ENCODE peak calls at places on chromosomes 1 and 21, in seven cellular contexts. K is IMR-90, D is cardiac muscle cell, T is stomach, Q is fibroblast of mammary gland, U is HL-60, F is AG04450. J is an unnamed sample.

GRCh38 chr1:229070168-229070567 is 200.7 kb upstream of the RAB4A start:
- DNase-seq in K (peak; percentile 47), D (peak; percentile 21), U (peak; percentile 26), F (no peak), T (peak; percentile 81), Q (peak; percentile 55), J (peak; percentile 47)

GRCh38 chr1:64857347-64857746 is 109.0 kb downstream of the JAK1 start:
- DNase-seq in K (no peak), D (no peak), U (no peak), Q (no peak), F (no peak), T (no peak), J (no peak)

GRCh38 chr1:82065917-82066316 is 265.2 kb downstream of the ADGRL2 start:
- DNase-seq in D (no peak), F (no peak), T (no peak), Q (no peak), K (no peak), U (no peak), J (no peak)

GRCh38 chr1:61087574-61087973 is 5.2 kb downstream of the NFIA start:
- DNase-seq in D (no peak), T (no peak), U (no peak), K (no peak), Q (no peak), F (no peak), J (no peak)

GRCh38 chr1:151570819-151571218 is 30.7 kb downstream of the TUFT1 start:
- DNase-seq in F (no peak), Q (no peak), T (no peak), D (no peak), U (no peak), K (no peak), J (no peak)

GRCh38 chr1:31957701-31958674 is 19.8 kb upstream of the PTP4A2 start:
- DNase-seq in T (no peak), K (no peak), F (no peak), Q (no peak), D (peak; percentile 34), U (peak; percentile 96), J (no peak)

GRCh38 chr21:45016491-45017375 is 57.6 kb upstream of the ADARB1 start:
- DNase-seq in F (no peak), D (no peak), U (no peak), K (no peak), Q (no peak), T (no peak), J (no peak)

GRCh38 chr21:20721151-20721550 is 277.1 kb upstream of the NCAM2 start:
- DNase-seq in F (no peak), T (no peak), D (no peak), K (no peak), Q (peak; percentile 5), U (no peak), J (peak; percentile 57)

GRCh38 chr1:106063510-106063909 is 993.0 kb upstream of the PRMT6 start:
- DNase-seq in U (no peak), D (no peak), Q (no peak), T (no peak), F (no peak), K (no peak), J (no peak)

GRCh38 chr21:44012474-44013379 is 618 bp downstream of the TRAPPC10 start:
- DNase-seq in Q (no peak), U (peak; percentile 76), T (peak; percentile 55), K (peak; percentile 13), D (peak; percentile 70), F (no peak), J (no peak)

GRCh38 chr1:11960710-11961109 is 19.5 kb upstream of the MFN2 start:
- DNase-seq in U (no peak), Q (no peak), F (no peak), D (no peak), K (no peak), T (no peak), J (no peak)

GRCh38 chr1:190479028-190479427 is 1.4 kb upstream of the BRINP3 start:
- DNase-seq in D (peak; percentile 27), K (peak; percentile 5), Q (no peak), U (no peak), T (no peak), F (no peak), J (no peak)

GRCh38 chr1:1432566-1432950 is 2.9 kb upstream of the VWA1 start:
- DNase-seq in Q (no peak), T (no peak), U (no peak), K (no peak), D (no peak), F (no peak), J (no peak)

GRCh38 chr1:98439471-98439870 is 222.1 kb upstream of the SNX7 start:
- DNase-seq in K (no peak), D (no peak), U (no peak), F (no peak), T (no peak), Q (no peak), J (no peak)

GRCh38 chr1:203913045-203913444 is 51.6 kb downstream of the SNRPE start:
- DNase-seq in D (no peak), T (no peak), U (no peak), Q (no peak), F (no peak), K (no peak), J (peak; percentile 7)

GRCh38 chr1:116119876-116120275 is 8.7 kb downstream of the MAB21L3 start:
- DNase-seq in K (no peak), F (no peak), U (no peak), T (no peak), D (no peak), Q (no peak), J (no peak)

GRCh38 chr1:201610806-201611205 is 71.9 kb downstream of the NAV1 start:
- DNase-seq in F (no peak), K (no peak), T (no peak), D (no peak), Q (no peak), U (no peak), J (no peak)

GRCh38 chr1:175742790-175743459 is 470 bp downstream of the TNR start:
- DNase-seq in D (peak; percentile 84), Q (peak; percentile 23), K (peak; percentile 16), F (no peak), U (no peak), T (no peak), J (peak; percentile 9)

GRCh38 chr1:56286506-56286905 is 292.9 kb downstream of the PLPP3 start:
- DNase-seq in K (no peak), D (no peak), U (no peak), Q (no peak), T (no peak), F (no peak), J (no peak)

GRCh38 chr1:115692224-115692623 is 50.5 kb downstream of the VANGL1 start:
- DNase-seq in T (no peak), Q (no peak), F (no peak), D (no peak), K (no peak), U (no peak), J (no peak)

GRCh38 chr1:18602533-18603211 is 28.0 kb upstream of the PAX7 start:
- DNase-seq in K (no peak), T (no peak), F (no peak), Q (peak; percentile 1), U (no peak), D (no peak), J (no peak)

GRCh38 chr1:108016451-108016920 is 51.5 kb upstream of the VAV3 start:
- DNase-seq in Q (peak; percentile 54), K (no peak), T (no peak), U (no peak), F (no peak), D (peak; percentile 37), J (peak; percentile 77)

GRCh38 chr1:39194398-39195051 is 10.0 kb upstream of the MACF1 start:
- DNase-seq in K (no peak), F (no peak), Q (no peak), U (no peak), T (no peak), D (no peak), J (no peak)

GRCh38 chr1:108708726-108709660 is 3.7 kb upstream of the FNDC7 start:
- DNase-seq in K (no peak), Q (peak; percentile 41), D (no peak), U (no peak), F (no peak), T (no peak), J (no peak)

GRCh38 chr21:46668381-46668780 is 32.9 kb downstream of the PRMT2 start:
- DNase-seq in Q (no peak), T (no peak), F (no peak), K (no peak), U (no peak), D (no peak), J (no peak)
- H3K4me3 ChIP-seq in Q (peak overlapping the region; percentile 54), T (peak overlapping the region; percentile 33), F (peak overlapping the region; percentile 62), K (no peak overlapping the region), U (no peak overlapping the region), D (peak overlapping the region; percentile 42), J (peak overlapping the region; percentile 55)

GRCh38 chr1:179953974-179954493 is 576 bp upstream of the CEP350 start:
- DNase-seq in F (peak; percentile 20), K (peak; percentile 51), T (no peak), D (no peak), U (peak; percentile 51), Q (peak; percentile 61), J (no peak)
- TF ChIP-seq CTCF in F (peak; percentile 31), K (peak; percentile 24), T (no peak), D (peak; percentile 20), U (peak; percentile 12), Q (peak; percentile 29), J (peak; percentile 25)

DNA sequence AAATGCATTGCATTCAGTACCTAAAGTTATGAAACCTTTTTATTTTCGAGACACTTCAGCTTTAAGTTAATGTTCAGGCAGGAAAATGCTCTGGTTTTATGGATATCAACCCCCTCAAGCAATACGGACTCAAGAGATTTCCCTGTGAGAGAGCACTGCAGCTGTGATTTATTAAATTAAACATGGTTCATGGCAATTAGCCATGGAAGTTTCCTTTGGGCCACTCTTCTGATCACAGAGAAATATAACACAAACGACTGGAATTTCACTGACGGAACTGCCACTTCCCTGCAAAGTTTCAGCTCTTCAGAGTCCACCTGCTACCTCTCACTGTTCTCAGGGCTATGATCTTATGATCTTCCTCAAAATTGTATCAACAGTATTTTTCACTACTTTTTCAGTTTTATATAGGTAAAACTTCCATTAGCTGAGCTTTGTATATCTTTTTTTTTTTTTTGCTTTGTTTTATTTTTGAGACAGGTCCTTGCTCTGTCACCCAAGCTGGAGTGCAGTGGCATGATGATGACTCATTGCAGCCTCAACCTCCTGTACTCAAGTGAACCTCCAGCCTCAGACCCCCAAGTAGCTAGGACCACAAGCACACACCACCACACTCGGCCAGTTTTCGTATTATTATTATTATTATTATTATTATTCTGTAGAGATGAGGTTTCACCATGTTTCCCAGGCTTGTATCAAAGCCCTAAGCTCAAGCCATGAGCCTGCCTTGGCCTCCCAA is 923.2 kb upstream of the TMPRSS15 start:
- DNase-seq in T (no peak), D (no peak), U (no peak), Q (no peak), K (no peak), F (no peak), J (no peak)
- H3K4me3 ChIP-seq in T (no peak overlapping the region), D (no peak overlapping the region), U (no peak overlapping the region), Q (no peak overlapping the region), K (no peak overlapping the region), F (no peak overlapping the region), J (no peak overlapping the region)

DNA sequence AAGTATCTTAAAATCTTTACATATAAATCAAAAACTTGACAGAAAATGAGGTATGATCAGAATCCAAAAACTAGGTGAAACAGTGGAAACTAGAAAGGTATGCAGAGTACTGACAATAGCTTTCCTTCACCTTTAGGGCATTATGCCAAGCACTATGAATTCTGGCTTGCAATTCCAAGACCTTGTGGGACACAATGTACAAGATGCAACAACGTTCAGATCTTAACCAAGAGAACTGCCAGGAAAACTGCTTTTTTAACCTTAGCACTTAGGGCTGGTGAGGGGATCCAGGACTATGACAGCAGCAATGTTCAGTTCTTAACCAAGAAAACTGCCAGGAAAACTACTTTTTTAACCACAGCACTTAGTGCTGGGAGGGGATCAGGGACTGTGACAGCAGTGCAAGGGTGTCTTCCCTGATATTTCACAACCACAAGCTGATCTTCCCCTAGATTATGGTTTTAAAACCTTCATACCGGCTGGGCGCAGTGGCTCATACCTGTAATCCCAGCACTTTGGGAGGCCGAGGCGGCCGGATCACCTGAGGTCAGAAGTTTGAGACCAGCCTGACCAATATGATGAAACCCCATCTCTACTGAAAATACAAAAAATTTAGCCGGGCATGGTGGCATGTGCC is 22.3 kb downstream of the FOXJ3 start:
- DNase-seq in K (no peak), F (no peak), U (no peak), T (no peak), D (no peak), Q (no peak), J (no peak)
- TF ChIP-seq CTCF in K (no peak), F (no peak), U (no peak), T (no peak), D (no peak), Q (no peak), J (no peak)

J was measured in astrocyte of the spinal cord.